ENCODE peak calls at places on chromosomes 6 and 20, in ten cellular contexts. One of them, this sample, is unnamed. For H3K36me3, the result is how much of the 10 kb centered on the place peaks cover.

GRCh38 chr20:48725589-48725991 is 102.2 kb downstream of the PREX1 start:
- DNase-seq in BJ: no peak
- DNase-seq in esophagus squamous epithelium: no peak
- DNase-seq in lower lobe of right lung: no peak
- DNase-seq in CD8-positive, alpha-beta T cell: no peak
- DNase-seq in H1: no peak
- DNase-seq in heart right ventricle: no peak
- DNase-seq in cardiac muscle cell: peak
- DNase-seq in astrocyte: peak
- DNase-seq in body of pancreas: no peak
- DNase-seq in this sample: no peak

GRCh38 chr20:47544852-47545251 is 43.2 kb downstream of the NCOA3 start:
- DNase-seq in lower lobe of right lung: no peak
- DNase-seq in CD8-positive, alpha-beta T cell: no peak
- DNase-seq in heart right ventricle: no peak
- DNase-seq in BJ: no peak
- DNase-seq in H1: no peak
- DNase-seq in esophagus squamous epithelium: no peak
- DNase-seq in astrocyte: peak
- DNase-seq in body of pancreas: no peak
- DNase-seq in cardiac muscle cell: peak
- DNase-seq in this sample: no peak

GRCh38 chr6:56144538-56145324 is 102.6 kb downstream of the COL21A1 start:
- DNase-seq in CD8-positive, alpha-beta T cell: no peak
- DNase-seq in heart right ventricle: no peak
- DNase-seq in BJ: peak
- DNase-seq in astrocyte: peak
- DNase-seq in body of pancreas: no peak
- DNase-seq in lower lobe of right lung: no peak
- DNase-seq in esophagus squamous epithelium: no peak
- DNase-seq in cardiac muscle cell: peak
- DNase-seq in H1: no peak
- DNase-seq in this sample: no peak

GRCh38 chr6:123091896-123092271 is 95.8 kb downstream of the CLVS2 start:
- DNase-seq in BJ: no peak
- DNase-seq in CD8-positive, alpha-beta T cell: no peak
- DNase-seq in astrocyte: no peak
- DNase-seq in heart right ventricle: no peak
- DNase-seq in cardiac muscle cell: no peak
- DNase-seq in body of pancreas: no peak
- DNase-seq in lower lobe of right lung: no peak
- DNase-seq in esophagus squamous epithelium: no peak
- DNase-seq in H1: no peak
- DNase-seq in this sample: no peak

GRCh38 chr6:73652637-73653570 is 888 bp downstream of the SLC17A5 start:
- DNase-seq in heart right ventricle: peak
- DNase-seq in lower lobe of right lung: peak
- DNase-seq in CD8-positive, alpha-beta T cell: peak
- DNase-seq in esophagus squamous epithelium: peak
- DNase-seq in BJ: no peak
- DNase-seq in astrocyte: peak
- DNase-seq in cardiac muscle cell: peak
- DNase-seq in body of pancreas: peak
- DNase-seq in H1: peak
- DNase-seq in this sample: peak

GRCh38 chr6:169451065-169451840 is 197.6 kb upstream of the THBS2 start:
- DNase-seq in heart right ventricle: no peak
- DNase-seq in BJ: no peak
- DNase-seq in astrocyte: no peak
- DNase-seq in body of pancreas: no peak
- DNase-seq in H1: no peak
- DNase-seq in CD8-positive, alpha-beta T cell: no peak
- DNase-seq in lower lobe of right lung: no peak
- DNase-seq in esophagus squamous epithelium: no peak
- DNase-seq in cardiac muscle cell: peak
- DNase-seq in this sample: no peak

GRCh38 chr20:3188823-3189413 is 15.6 kb downstream of the DDRGK1 start:
- DNase-seq in CD8-positive, alpha-beta T cell: no peak
- DNase-seq in body of pancreas: no peak
- DNase-seq in astrocyte: no peak
- DNase-seq in H1: no peak
- DNase-seq in lower lobe of right lung: peak
- DNase-seq in BJ: no peak
- DNase-seq in heart right ventricle: no peak
- DNase-seq in cardiac muscle cell: no peak
- DNase-seq in esophagus squamous epithelium: no peak
- DNase-seq in this sample: no peak

GRCh38 chr6:118551063-118551672 is 3.1 kb downstream of the PLN start:
- DNase-seq in esophagus squamous epithelium: no peak
- DNase-seq in lower lobe of right lung: no peak
- DNase-seq in astrocyte: peak
- DNase-seq in cardiac muscle cell: peak
- DNase-seq in CD8-positive, alpha-beta T cell: no peak
- DNase-seq in body of pancreas: no peak
- DNase-seq in BJ: no peak
- DNase-seq in H1: no peak
- DNase-seq in heart right ventricle: no peak
- DNase-seq in this sample: no peak

GRCh38 chr20:16708590-16708989 is 21.2 kb upstream of the SNRPB2 start:
- DNase-seq in H1: no peak
- DNase-seq in astrocyte: no peak
- DNase-seq in BJ: no peak
- DNase-seq in CD8-positive, alpha-beta T cell: no peak
- DNase-seq in cardiac muscle cell: no peak
- DNase-seq in lower lobe of right lung: no peak
- DNase-seq in esophagus squamous epithelium: no peak
- DNase-seq in heart right ventricle: no peak
- DNase-seq in body of pancreas: no peak
- DNase-seq in this sample: no peak

GRCh38 chr20:10672579-10673127 is 1.1 kb downstream of the JAG1 start:
- DNase-seq in body of pancreas: peak
- DNase-seq in astrocyte: peak
- DNase-seq in heart right ventricle: peak
- DNase-seq in H1: peak
- DNase-seq in esophagus squamous epithelium: no peak
- DNase-seq in cardiac muscle cell: peak
- DNase-seq in CD8-positive, alpha-beta T cell: peak
- DNase-seq in BJ: no peak
- DNase-seq in lower lobe of right lung: peak
- DNase-seq in this sample: peak

GRCh38 chr6:161254754-161255253 is 19.1 kb downstream of the AGPAT4 start:
- DNase-seq in astrocyte: peak
- DNase-seq in cardiac muscle cell: peak
- DNase-seq in body of pancreas: no peak
- DNase-seq in esophagus squamous epithelium: no peak
- DNase-seq in CD8-positive, alpha-beta T cell: no peak
- DNase-seq in lower lobe of right lung: no peak
- DNase-seq in heart right ventricle: no peak
- DNase-seq in BJ: no peak
- DNase-seq in H1: no peak
- DNase-seq in this sample: peak

GRCh38 chr20:37406010-37406998 is 60.4 kb downstream of the SRC start:
- DNase-seq in astrocyte: no peak
- DNase-seq in heart right ventricle: no peak
- DNase-seq in esophagus squamous epithelium: no peak
- DNase-seq in BJ: no peak
- DNase-seq in CD8-positive, alpha-beta T cell: no peak
- DNase-seq in H1: no peak
- DNase-seq in cardiac muscle cell: peak
- DNase-seq in lower lobe of right lung: no peak
- DNase-seq in body of pancreas: peak
- DNase-seq in this sample: peak

GRCh38 chr6:23445157-23445710 is 680.8 kb upstream of the NRSN1 start:
- DNase-seq in lower lobe of right lung: no peak
- DNase-seq in CD8-positive, alpha-beta T cell: no peak
- DNase-seq in heart right ventricle: peak
- DNase-seq in BJ: no peak
- DNase-seq in astrocyte: peak
- DNase-seq in esophagus squamous epithelium: no peak
- DNase-seq in H1: no peak
- DNase-seq in body of pancreas: no peak
- DNase-seq in cardiac muscle cell: peak
- DNase-seq in this sample: peak

GRCh38 chr20:57395111-57395959 is 4.1 kb downstream of the RBM38 start:
- DNase-seq in cardiac muscle cell: peak
- DNase-seq in heart right ventricle: peak
- DNase-seq in astrocyte: peak
- DNase-seq in CD8-positive, alpha-beta T cell: no peak
- DNase-seq in BJ: no peak
- DNase-seq in body of pancreas: peak
- DNase-seq in lower lobe of right lung: peak
- DNase-seq in H1: no peak
- DNase-seq in esophagus squamous epithelium: no peak
- DNase-seq in this sample: no peak

DNA sequence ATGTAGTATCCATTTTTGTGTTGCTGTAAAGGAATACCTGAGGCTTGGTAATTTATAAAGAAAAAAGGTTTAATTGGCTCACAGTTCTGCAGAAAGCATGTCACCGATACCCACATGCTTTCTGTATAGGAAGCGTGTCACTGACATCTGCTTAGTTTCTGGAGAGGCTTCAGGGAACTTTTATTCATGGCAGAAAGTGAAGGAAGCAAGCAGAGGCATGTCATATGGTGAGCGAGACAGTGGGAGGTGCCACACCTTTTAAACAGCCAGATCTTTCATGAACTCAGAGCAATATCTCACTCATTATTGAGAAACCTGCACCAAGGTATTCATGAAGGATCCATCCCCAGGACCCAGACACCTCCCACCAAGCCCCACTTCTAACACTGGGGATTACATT is 3.5 kb downstream of the SUMO4 start:
- DNase-seq in heart right ventricle: no peak
- DNase-seq in CD8-positive, alpha-beta T cell: no peak
- DNase-seq in body of pancreas: no peak
- DNase-seq in H1: no peak
- DNase-seq in astrocyte: no peak
- DNase-seq in cardiac muscle cell: no peak
- DNase-seq in esophagus squamous epithelium: no peak
- DNase-seq in BJ: no peak
- DNase-seq in lower lobe of right lung: no peak
- DNase-seq in this sample: no peak
- H3K36me3 ChIP-seq in heart right ventricle: under half
- H3K36me3 ChIP-seq in CD8-positive, alpha-beta T cell: under half
- H3K36me3 ChIP-seq in body of pancreas: under half
- H3K36me3 ChIP-seq in H1: under half
- H3K36me3 ChIP-seq in astrocyte: under half
- H3K36me3 ChIP-seq in cardiac muscle cell: under half
- H3K36me3 ChIP-seq in esophagus squamous epithelium: under half
- H3K36me3 ChIP-seq in BJ: under half
- H3K36me3 ChIP-seq in lower lobe of right lung: under half
- H3K36me3 ChIP-seq in this sample: under half

DNA sequence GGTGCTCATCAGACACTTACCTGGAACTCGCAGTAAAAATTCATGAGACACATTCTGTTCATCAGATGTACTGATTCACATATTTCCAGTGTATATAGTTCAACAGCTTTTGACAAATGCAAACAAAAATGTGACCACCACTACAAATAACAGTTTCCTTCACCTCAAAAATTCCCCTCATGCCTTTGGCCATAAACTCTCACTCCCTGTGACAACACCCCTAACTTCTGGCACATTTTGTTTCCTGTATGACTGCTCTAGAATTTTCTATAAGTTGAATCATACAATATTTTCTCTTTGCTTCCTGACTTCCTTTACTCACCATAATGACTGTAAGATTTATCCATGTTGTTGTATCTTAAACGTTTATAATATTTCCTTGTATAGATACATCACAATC is 63.7 kb downstream of the C6orf118 start:
- DNase-seq in heart right ventricle: no peak
- DNase-seq in lower lobe of right lung: no peak
- DNase-seq in CD8-positive, alpha-beta T cell: no peak
- DNase-seq in H1: no peak
- DNase-seq in cardiac muscle cell: peak
- DNase-seq in body of pancreas: no peak
- DNase-seq in esophagus squamous epithelium: no peak
- DNase-seq in astrocyte: peak
- DNase-seq in BJ: no peak
- DNase-seq in this sample: no peak
- TF ChIP-seq CTCF in heart right ventricle: no peak
- TF ChIP-seq CTCF in lower lobe of right lung: no peak
- TF ChIP-seq CTCF in CD8-positive, alpha-beta T cell: no peak
- TF ChIP-seq CTCF in H1: no peak
- TF ChIP-seq CTCF in cardiac muscle cell: no peak
- TF ChIP-seq CTCF in body of pancreas: no peak
- TF ChIP-seq CTCF in esophagus squamous epithelium: no peak
- TF ChIP-seq CTCF in astrocyte: no peak
- TF ChIP-seq CTCF in BJ: no peak
- TF ChIP-seq CTCF in this sample: no peak

GRCh38 chr6:46793138-46793537 is at the start of gene MEP1A:
- DNase-seq in CD8-positive, alpha-beta T cell: no peak
- DNase-seq in body of pancreas: no peak
- DNase-seq in cardiac muscle cell: no peak
- DNase-seq in heart right ventricle: no peak
- DNase-seq in astrocyte: no peak
- DNase-seq in H1: no peak
- DNase-seq in lower lobe of right lung: no peak
- DNase-seq in BJ: no peak
- DNase-seq in esophagus squamous epithelium: no peak
- DNase-seq in this sample: no peak
- H3K36me3 ChIP-seq in CD8-positive, alpha-beta T cell: under half
- H3K36me3 ChIP-seq in body of pancreas: under half
- H3K36me3 ChIP-seq in cardiac muscle cell: under half
- H3K36me3 ChIP-seq in heart right ventricle: under half
- H3K36me3 ChIP-seq in astrocyte: under half
- H3K36me3 ChIP-seq in H1: under half
- H3K36me3 ChIP-seq in lower lobe of right lung: under half
- H3K36me3 ChIP-seq in BJ: under half
- H3K36me3 ChIP-seq in esophagus squamous epithelium: under half
- H3K36me3 ChIP-seq in this sample: under half

GRCh38 chr6:45724511-45724910 is 291.1 kb downstream of the CLIC5 start:
- DNase-seq in body of pancreas: peak
- DNase-seq in esophagus squamous epithelium: no peak
- DNase-seq in H1: no peak
- DNase-seq in lower lobe of right lung: no peak
- DNase-seq in cardiac muscle cell: peak
- DNase-seq in heart right ventricle: no peak
- DNase-seq in BJ: peak
- DNase-seq in astrocyte: peak
- DNase-seq in CD8-positive, alpha-beta T cell: no peak
- DNase-seq in this sample: no peak

GRCh38 chr6:45722876-45723275 is 292.8 kb downstream of the CLIC5 start:
- DNase-seq in CD8-positive, alpha-beta T cell: no peak
- DNase-seq in astrocyte: peak
- DNase-seq in BJ: no peak
- DNase-seq in esophagus squamous epithelium: no peak
- DNase-seq in body of pancreas: no peak
- DNase-seq in heart right ventricle: no peak
- DNase-seq in lower lobe of right lung: no peak
- DNase-seq in H1: no peak
- DNase-seq in cardiac muscle cell: no peak
- DNase-seq in this sample: no peak

GRCh38 chr6:45718901-45719300 is 296.8 kb downstream of the CLIC5 start:
- DNase-seq in esophagus squamous epithelium: no peak
- DNase-seq in lower lobe of right lung: no peak
- DNase-seq in H1: no peak
- DNase-seq in body of pancreas: no peak
- DNase-seq in astrocyte: peak
- DNase-seq in CD8-positive, alpha-beta T cell: no peak
- DNase-seq in cardiac muscle cell: no peak
- DNase-seq in BJ: no peak
- DNase-seq in heart right ventricle: no peak
- DNase-seq in this sample: no peak

GRCh38 chr6:45724027-45724426 is 291.6 kb downstream of the CLIC5 start:
- DNase-seq in heart right ventricle: no peak
- DNase-seq in astrocyte: no peak
- DNase-seq in lower lobe of right lung: no peak
- DNase-seq in cardiac muscle cell: no peak
- DNase-seq in esophagus squamous epithelium: no peak
- DNase-seq in H1: no peak
- DNase-seq in body of pancreas: no peak
- DNase-seq in CD8-positive, alpha-beta T cell: no peak
- DNase-seq in BJ: no peak
- DNase-seq in this sample: no peak

GRCh38 chr6:45721665-45722064 is 294.0 kb downstream of the CLIC5 start:
- DNase-seq in BJ: no peak
- DNase-seq in heart right ventricle: no peak
- DNase-seq in astrocyte: no peak
- DNase-seq in lower lobe of right lung: no peak
- DNase-seq in esophagus squamous epithelium: no peak
- DNase-seq in body of pancreas: no peak
- DNase-seq in CD8-positive, alpha-beta T cell: no peak
- DNase-seq in cardiac muscle cell: no peak
- DNase-seq in H1: peak
- DNase-seq in this sample: no peak
- TF ChIP-seq CTCF in BJ: no peak
- TF ChIP-seq CTCF in heart right ventricle: peak
- TF ChIP-seq CTCF in astrocyte: no peak
- TF ChIP-seq CTCF in lower lobe of right lung: no peak
- TF ChIP-seq CTCF in esophagus squamous epithelium: no peak
- TF ChIP-seq CTCF in body of pancreas: no peak
- TF ChIP-seq CTCF in CD8-positive, alpha-beta T cell: no peak
- TF ChIP-seq CTCF in cardiac muscle cell: no peak
- TF ChIP-seq CTCF in H1: peak
- TF ChIP-seq CTCF in this sample: peak